ENCODE peak calls at places on chromosomes 4 and X, in six cellular contexts. W, T, B, K, V and D are unnamed samples.

GRCh38 chrX:9882669-9883446 is 84.3 kb upstream of the CLDN34 start:
- DNase-seq in W (no peak), T (no peak), B (no peak), K (no peak), V (no peak), D (no peak)

GRCh38 chr4:147570616-147571015 is 46.6 kb upstream of the TMEM184C start:
- DNase-seq in W (no peak), T (no peak), B (no peak), K (no peak), V (no peak), D (no peak)

GRCh38 chr4:55117511-55117910 is 7.9 kb downstream of the KDR start:
- DNase-seq in W (no peak), T (no peak), B (no peak), K (no peak), V (no peak), D (no peak)

GRCh38 chrX:45760187-45760742 is 559.6 kb upstream of the DIPK2B start:
- DNase-seq in W (no peak), T (no peak), B (no peak), K (no peak), V (no peak), D (no peak)

GRCh38 chr4:120052840-120053239 is 13.8 kb downstream of the MAD2L1 start:
- DNase-seq in W (no peak), T (no peak), B (no peak), K (no peak), V (no peak), D (no peak)

GRCh38 chr4:38590017-38590416 is 74.0 kb upstream of the KLF3 start:
- DNase-seq in W (no peak), T (no peak), B (no peak), K (no peak), V (no peak), D (no peak)

GRCh38 chrX:19627081-19627480 is 111.8 kb upstream of the MAP3K15 start:
- DNase-seq in W (no peak), T (no peak), B (no peak), K (no peak), V (no peak), D (no peak)

GRCh38 chrX:101759000-101759399 is 99.3 kb upstream of the ARMCX2 start:
- DNase-seq in W (peak), T (peak), B (peak), K (peak), V (no peak), D (no peak)

GRCh38 chrX:2188316-2188715 is 312.5 kb downstream of the DHRSX start:
- DNase-seq in W (peak), T (no peak), B (peak), K (peak), V (no peak), D (no peak)

GRCh38 chr4:3389186-3389878 is 52.4 kb upstream of the HGFAC start:
- DNase-seq in W (no peak), T (no peak), B (no peak), K (peak), V (no peak), D (no peak)

GRCh38 chrX:526295-527224 is 104.0 kb upstream of the SHOX start:
- DNase-seq in W (no peak), T (no peak), B (peak), K (no peak), V (no peak), D (no peak)

GRCh38 chr4:31674313-31674947 is 954.3 kb downstream of the PCDH7 start:
- DNase-seq in W (no peak), T (no peak), B (no peak), K (no peak), V (no peak), D (no peak)

GRCh38 chr4:102352774-102353173 is 7.5 kb upstream of the SLC39A8 start:
- DNase-seq in W (no peak), T (no peak), B (no peak), K (no peak), V (no peak), D (no peak)

GRCh38 chr4:15694431-15694830 is 8.4 kb upstream of the BST1 start:
- DNase-seq in W (no peak), T (no peak), B (no peak), K (no peak), V (no peak), D (no peak)

GRCh38 chr4:182113774-182114173 is 129.4 kb upstream of the TENM3 start:
- DNase-seq in W (no peak), T (no peak), B (no peak), K (no peak), V (no peak), D (no peak)

GRCh38 chr4:93764647-93765246 is 63.8 kb upstream of the ATOH1 start:
- DNase-seq in W (peak), T (no peak), B (peak), K (no peak), V (no peak), D (no peak)

GRCh38 chr4:140395668-140396067 is 22.2 kb downstream of the SCOC start:
- DNase-seq in W (no peak), T (no peak), B (no peak), K (no peak), V (no peak), D (no peak)

GRCh38 chr4:96407651-96408342 is 567.9 kb downstream of the PDHA2 start:
- DNase-seq in W (no peak), T (no peak), B (no peak), K (no peak), V (no peak), D (no peak)

GRCh38 chr4:8920969-8921368 is 49.3 kb upstream of the HMX1 start:
- DNase-seq in W (no peak), T (no peak), B (no peak), K (no peak), V (no peak), D (no peak)

GRCh38 chrX:88355252-88355651 is 391.8 kb upstream of the CPXCR1 start:
- DNase-seq in W (no peak), T (no peak), B (peak), K (no peak), V (no peak), D (no peak)

GRCh38 chr4:152651473-152652060 is 28.2 kb downstream of the TMEM154 start:
- DNase-seq in W (no peak), T (no peak), B (no peak), K (no peak), V (no peak), D (no peak)

GRCh38 chr4:74805601-74806000 is 11.3 kb upstream of the BTC start:
- DNase-seq in W (no peak), T (no peak), B (peak), K (no peak), V (no peak), D (no peak)

GRCh38 chr4:153223935-153224334 is 19.7 kb downstream of the TRIM2 start:
- DNase-seq in W (no peak), T (no peak), B (no peak), K (no peak), V (no peak), D (no peak)

GRCh38 chr4:8772499-8773123 is 99.0 kb downstream of the HMX1 start:
- DNase-seq in W (no peak), T (no peak), B (no peak), K (no peak), V (no peak), D (no peak)

GRCh38 chrX:9312922-9313867 is 151.7 kb upstream of the TBL1X start:
- DNase-seq in W (peak), T (peak), B (peak), K (peak), V (no peak), D (peak)

GRCh38 chrX:2500091-2500680 is 590 bp downstream of the DHRSX start:
- DNase-seq in W (peak), T (no peak), B (peak), K (peak), V (no peak), D (peak)

GRCh38 chrX:2397229-2397628 is 103.5 kb downstream of the DHRSX start:
- DNase-seq in W (no peak), T (no peak), B (no peak), K (no peak), V (no peak), D (no peak)

GRCh38 chrX:153925739-153926593 is at the start of gene ARHGAP4:
- DNase-seq in W (peak), T (no peak), B (no peak), K (no peak), V (no peak), D (no peak)

GRCh38 chrX:18410038-18410437 is 15.4 kb upstream of the CDKL5 start:
- DNase-seq in W (no peak), T (no peak), B (no peak), K (no peak), V (no peak), D (no peak)

GRCh38 chr4:71148545-71148944 is 155.1 kb downstream of the DCK start:
- DNase-seq in W (no peak), T (no peak), B (no peak), K (no peak), V (no peak), D (no peak)

GRCh38 chrX:31333181-31333831 is 261.5 kb upstream of the FTHL17 start:
- DNase-seq in W (no peak), T (no peak), B (no peak), K (no peak), V (no peak), D (no peak)

GRCh38 chr4:55903577-55903976 is 45.2 kb upstream of the CEP135 start:
- DNase-seq in W (no peak), T (no peak), B (no peak), K (no peak), V (no peak), D (no peak)

GRCh38 chr4:84914686-84915395 is 51.6 kb downstream of the WDFY3 start:
- DNase-seq in W (no peak), T (no peak), B (no peak), K (no peak), V (no peak), D (no peak)

GRCh38 chrX:140710710-140711109 is 1.2 kb downstream of the LINC00632 start:
- DNase-seq in W (no peak), T (no peak), B (no peak), K (no peak), V (no peak), D (no peak)

GRCh38 chr4:99754756-99755155 is 61.9 kb upstream of the DAPP1 start:
- DNase-seq in W (no peak), T (no peak), B (no peak), K (no peak), V (no peak), D (no peak)

GRCh38 chr4:186624951-186625350 is 69.6 kb upstream of the MTNR1A start:
- DNase-seq in W (no peak), T (no peak), B (peak), K (no peak), V (no peak), D (no peak)

DNA sequence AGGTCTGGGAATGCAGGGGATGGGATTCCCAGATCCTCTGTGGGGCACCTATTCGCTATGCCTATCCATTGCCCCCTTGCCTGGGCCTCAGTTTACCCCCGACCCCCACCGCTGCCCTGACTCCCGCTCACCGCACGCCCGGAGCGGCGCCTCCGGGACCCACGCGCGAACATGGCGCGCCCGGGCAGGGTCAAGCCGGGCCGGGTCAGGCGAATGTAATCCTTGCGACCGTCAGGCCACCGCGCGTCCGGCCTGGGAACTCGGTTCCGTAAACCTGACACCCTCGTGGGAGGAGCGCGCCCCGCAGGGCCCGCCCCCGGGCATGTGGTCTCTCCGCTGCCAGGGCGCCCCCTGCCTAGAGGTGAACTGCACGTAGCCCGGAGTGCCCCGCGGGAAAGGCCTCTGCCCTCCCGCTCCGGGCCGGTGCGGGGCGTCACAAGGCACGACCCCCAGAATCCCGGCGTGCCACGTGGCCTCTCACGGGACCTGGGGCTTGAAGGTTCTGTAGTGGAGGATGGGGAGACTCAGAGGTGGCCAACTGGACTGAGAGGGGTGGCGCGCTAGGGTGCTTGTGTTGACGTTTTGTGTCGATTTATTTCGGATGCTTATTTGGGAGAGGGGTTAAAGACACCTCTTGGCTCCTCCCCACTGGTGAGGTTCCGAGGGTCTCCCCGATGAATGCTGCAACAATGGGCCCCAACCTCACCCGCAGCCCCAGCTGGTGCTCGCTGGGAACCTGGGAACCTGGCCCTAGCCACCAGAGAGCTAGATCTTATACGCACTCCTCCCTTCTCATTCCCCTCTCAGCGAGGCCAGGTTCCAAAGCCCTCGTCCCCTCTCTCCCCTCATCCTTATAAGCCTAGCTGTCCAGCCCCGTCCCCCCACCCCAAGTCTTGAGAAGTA is at the start of gene PRICKLE3:
- DNase-seq in W (peak), T (peak), B (peak), K (peak), V (no peak), D (peak)
- TF ChIP-seq POLR2A in W (peak), T (peak), B (peak), K (no peak), V (peak), D (peak)

DNA sequence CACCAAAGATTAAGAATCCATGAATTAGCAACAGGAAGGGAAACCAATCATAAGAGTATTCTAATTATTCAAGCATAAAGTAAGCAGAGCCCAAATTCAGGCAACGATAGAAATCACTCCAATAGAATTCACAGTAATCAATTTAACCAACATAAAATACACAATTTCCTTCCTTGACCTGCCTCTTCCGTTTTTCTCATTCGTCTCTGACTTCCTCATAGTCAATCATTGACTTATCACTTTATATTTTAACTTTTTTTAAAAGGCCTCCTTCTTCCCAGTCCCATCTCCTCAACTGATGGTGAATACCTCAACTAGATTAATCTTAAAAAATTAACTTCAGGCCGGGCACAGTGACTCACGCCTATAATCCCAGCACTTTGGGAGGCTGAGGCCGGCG is 13.4 kb downstream of the CNOT6L start:
- DNase-seq in W (no peak), T (no peak), B (no peak), K (no peak), V (no peak), D (no peak)
- TF ChIP-seq TAF1 in W (no peak), T (no peak), B (no peak), K (no peak), V (no peak), D (no peak)

GRCh38 chr4:183255487-183255886 is 64.6 kb downstream of the CLDN22 start:
- DNase-seq in W (no peak), T (no peak), B (no peak), K (no peak), V (no peak), D (no peak)
- TF ChIP-seq POLR2AphosphoS5 in W (no peak), T (no peak), B (no peak), K (no peak), V (no peak), D (no peak)

GRCh38 chr4:88587285-88587684 is 5.0 kb upstream of the HERC3 start:
- DNase-seq in W (no peak), T (no peak), B (no peak), K (no peak), V (no peak), D (no peak)

GRCh38 chr4:88597970-88598369 is 5.7 kb downstream of the HERC3 start:
- DNase-seq in W (no peak), T (no peak), B (no peak), K (no peak), V (no peak), D (no peak)

GRCh38 chr4:88592600-88593448 is 544 bp downstream of the HERC3 start:
- DNase-seq in W (peak), T (peak), B (peak), K (peak), V (peak), D (peak)

GRCh38 chr4:88591787-88592599 is at the start of gene HERC3:
- DNase-seq in W (peak), T (peak), B (peak), K (peak), V (peak), D (peak)
- TF ChIP-seq POLR2A in W (no peak), T (no peak), B (no peak), K (no peak), V (peak), D (no peak)

GRCh38 chr4:169795585-169795984 is 37.8 kb upstream of the HPF1 start:
- DNase-seq in W (no peak), T (no peak), B (no peak), K (no peak), V (no peak), D (no peak)

GRCh38 chr4:169791064-169791463 is 33.3 kb upstream of the HPF1 start:
- DNase-seq in W (no peak), T (no peak), B (no peak), K (no peak), V (no peak), D (no peak)

GRCh38 chr4:169791527-169792156 is 33.9 kb upstream of the HPF1 start:
- DNase-seq in W (peak), T (no peak), B (peak), K (peak), V (no peak), D (no peak)
- TF ChIP-seq TAF1 in W (no peak), T (no peak), B (no peak), K (no peak), V (no peak), D (no peak)